ENCODE peak calls at places on chromosomes 1 and 21, in seven cellular contexts. One of them, this sample, is unnamed.

GRCh38 chr1:70427976-70428375 is 16.9 kb downstream of the CTH start:
- DNase-seq in myocyte: no peak
- DNase-seq in activated T-helper 1 cell treated with anti-CD3 and anti-CD28 coated beads, Interleukin-12 subunit alpha, Interleukin-12 subunit beta, Interleukin-2, Interleukin-4 antibody, amounts not matched to agents 30 ng/mL and 10 ng/mL and 1 ng/mL, durations not matched to agents 14 hours and 24 hours and 36 hours: no peak
- DNase-seq in activated CD8-positive, alpha-beta memory T cell treated with anti-CD3 and anti-CD28 coated beads, Interleukin-2, amount 10 ng/mL, durations not matched to agents 7 days and 5 days: no peak
- DNase-seq in cerebellum: no peak
- DNase-seq in nephron progenitor cell: no peak
- DNase-seq in T-helper 9 cell: no peak
- DNase-seq in this sample: no peak

GRCh38 chr1:26697441-26697977 is 1.7 kb downstream of the ARID1A start:
- DNase-seq in activated T-helper 1 cell treated with anti-CD3 and anti-CD28 coated beads, Interleukin-12 subunit alpha, Interleukin-12 subunit beta, Interleukin-2, Interleukin-4 antibody, amounts not matched to agents 30 ng/mL and 10 ng/mL and 1 ng/mL, durations not matched to agents 14 hours and 24 hours and 36 hours: no peak
- DNase-seq in activated CD8-positive, alpha-beta memory T cell treated with anti-CD3 and anti-CD28 coated beads, Interleukin-2, amount 10 ng/mL, durations not matched to agents 7 days and 5 days: peak
- DNase-seq in T-helper 9 cell: peak
- DNase-seq in myocyte: no peak
- DNase-seq in cerebellum: no peak
- DNase-seq in nephron progenitor cell: peak
- DNase-seq in this sample: no peak

GRCh38 chr21:41802684-41803083 is 35.8 kb upstream of the RIPK4 start:
- DNase-seq in cerebellum: peak
- DNase-seq in myocyte: no peak
- DNase-seq in activated CD8-positive, alpha-beta memory T cell treated with anti-CD3 and anti-CD28 coated beads, Interleukin-2, amount 10 ng/mL, durations not matched to agents 7 days and 5 days: no peak
- DNase-seq in activated T-helper 1 cell treated with anti-CD3 and anti-CD28 coated beads, Interleukin-12 subunit alpha, Interleukin-12 subunit beta, Interleukin-2, Interleukin-4 antibody, amounts not matched to agents 30 ng/mL and 10 ng/mL and 1 ng/mL, durations not matched to agents 14 hours and 24 hours and 36 hours: no peak
- DNase-seq in nephron progenitor cell: no peak
- DNase-seq in T-helper 9 cell: no peak
- DNase-seq in this sample: no peak

GRCh38 chr1:208132287-208132882 is 111.8 kb downstream of the PLXNA2 start:
- DNase-seq in cerebellum: peak
- DNase-seq in myocyte: peak
- DNase-seq in activated CD8-positive, alpha-beta memory T cell treated with anti-CD3 and anti-CD28 coated beads, Interleukin-2, amount 10 ng/mL, durations not matched to agents 7 days and 5 days: peak
- DNase-seq in T-helper 9 cell: peak
- DNase-seq in nephron progenitor cell: peak
- DNase-seq in activated T-helper 1 cell treated with anti-CD3 and anti-CD28 coated beads, Interleukin-12 subunit alpha, Interleukin-12 subunit beta, Interleukin-2, Interleukin-4 antibody, amounts not matched to agents 30 ng/mL and 10 ng/mL and 1 ng/mL, durations not matched to agents 14 hours and 24 hours and 36 hours: peak
- DNase-seq in this sample: no peak

GRCh38 chr1:92749024-92749634 is 35.8 kb downstream of the EVI5 start:
- DNase-seq in activated CD8-positive, alpha-beta memory T cell treated with anti-CD3 and anti-CD28 coated beads, Interleukin-2, amount 10 ng/mL, durations not matched to agents 7 days and 5 days: peak
- DNase-seq in cerebellum: no peak
- DNase-seq in myocyte: peak
- DNase-seq in T-helper 9 cell: peak
- DNase-seq in nephron progenitor cell: no peak
- DNase-seq in activated T-helper 1 cell treated with anti-CD3 and anti-CD28 coated beads, Interleukin-12 subunit alpha, Interleukin-12 subunit beta, Interleukin-2, Interleukin-4 antibody, amounts not matched to agents 30 ng/mL and 10 ng/mL and 1 ng/mL, durations not matched to agents 14 hours and 24 hours and 36 hours: peak
- DNase-seq in this sample: no peak

GRCh38 chr1:225852413-225853119 is 29.6 kb downstream of the TMEM63A start:
- DNase-seq in cerebellum: no peak
- DNase-seq in myocyte: no peak
- DNase-seq in activated CD8-positive, alpha-beta memory T cell treated with anti-CD3 and anti-CD28 coated beads, Interleukin-2, amount 10 ng/mL, durations not matched to agents 7 days and 5 days: no peak
- DNase-seq in T-helper 9 cell: no peak
- DNase-seq in nephron progenitor cell: no peak
- DNase-seq in activated T-helper 1 cell treated with anti-CD3 and anti-CD28 coated beads, Interleukin-12 subunit alpha, Interleukin-12 subunit beta, Interleukin-2, Interleukin-4 antibody, amounts not matched to agents 30 ng/mL and 10 ng/mL and 1 ng/mL, durations not matched to agents 14 hours and 24 hours and 36 hours: no peak
- DNase-seq in this sample: no peak

GRCh38 chr1:53061859-53062714 is at the start of gene PODN:
- DNase-seq in activated CD8-positive, alpha-beta memory T cell treated with anti-CD3 and anti-CD28 coated beads, Interleukin-2, amount 10 ng/mL, durations not matched to agents 7 days and 5 days: no peak
- DNase-seq in T-helper 9 cell: no peak
- DNase-seq in nephron progenitor cell: peak
- DNase-seq in cerebellum: no peak
- DNase-seq in activated T-helper 1 cell treated with anti-CD3 and anti-CD28 coated beads, Interleukin-12 subunit alpha, Interleukin-12 subunit beta, Interleukin-2, Interleukin-4 antibody, amounts not matched to agents 30 ng/mL and 10 ng/mL and 1 ng/mL, durations not matched to agents 14 hours and 24 hours and 36 hours: no peak
- DNase-seq in myocyte: peak
- DNase-seq in this sample: no peak

GRCh38 chr21:38930838-38931237 is 125.1 kb downstream of the ETS2 start:
- DNase-seq in activated T-helper 1 cell treated with anti-CD3 and anti-CD28 coated beads, Interleukin-12 subunit alpha, Interleukin-12 subunit beta, Interleukin-2, Interleukin-4 antibody, amounts not matched to agents 30 ng/mL and 10 ng/mL and 1 ng/mL, durations not matched to agents 14 hours and 24 hours and 36 hours: no peak
- DNase-seq in activated CD8-positive, alpha-beta memory T cell treated with anti-CD3 and anti-CD28 coated beads, Interleukin-2, amount 10 ng/mL, durations not matched to agents 7 days and 5 days: no peak
- DNase-seq in cerebellum: no peak
- DNase-seq in nephron progenitor cell: no peak
- DNase-seq in T-helper 9 cell: no peak
- DNase-seq in myocyte: no peak
- DNase-seq in this sample: no peak